ENCODE peak calls at places on chromosomes 12 and 14, in eight cellular contexts. L, P, I, O, D, S, X and Q are unnamed samples.

GRCh38 chr12:3789838-3790237 is 36.9 kb upstream of the CRACR2A start:
- DNase-seq in P (no peak), O (no peak), L (no peak), S (no peak), X (no peak), D (no peak), I (no peak), Q (no peak)

GRCh38 chr14:60856113-60856512 is 121.6 kb downstream of the MNAT1 start:
- DNase-seq in O (no peak), X (no peak), P (no peak), D (no peak), S (no peak), I (no peak), L (no peak), Q (no peak)

GRCh38 chr14:70707138-70708038 is 65.7 kb downstream of the TTC9 start:
- DNase-seq in D (peak), L (no peak), S (peak), I (no peak), X (peak), P (peak), O (peak), Q (peak)

GRCh38 chr14:103418508-103418818 is 33.2 kb downstream of the MARK3 start:
- DNase-seq in L (no peak), D (peak), X (no peak), S (peak), O (no peak), P (peak), I (no peak), Q (no peak)

GRCh38 chr14:53055003-53055402 is 98.1 kb downstream of the DDHD1 start:
- DNase-seq in D (no peak), L (no peak), P (peak), X (peak), I (no peak), S (no peak), O (no peak), Q (no peak)

GRCh38 chr14:50955373-50956043 is 11.2 kb upstream of the PYGL start:
- DNase-seq in D (peak), S (peak), X (peak), L (no peak), I (peak), O (peak), P (peak), Q (peak)

GRCh38 chr12:21183721-21184275 is 52.8 kb downstream of the SLCO1B1 start:
- DNase-seq in L (no peak), I (no peak), S (no peak), X (no peak), D (no peak), O (no peak), P (no peak), Q (no peak)

GRCh38 chr12:129257526-129257925 is 404.2 kb downstream of the GLT1D1 start:
- DNase-seq in D (no peak), I (no peak), O (no peak), S (no peak), L (no peak), P (no peak), X (no peak), Q (no peak)

GRCh38 chr14:79584679-79585078 is 626.6 kb downstream of the DIO2 start:
- DNase-seq in X (no peak), I (no peak), O (peak), S (peak), D (no peak), L (no peak), P (peak), Q (no peak)

GRCh38 chr14:104805326-104805678 is 4.4 kb downstream of the ZBTB42 start:
- DNase-seq in D (peak), I (no peak), O (no peak), S (peak), L (peak), X (peak), P (peak), Q (no peak)

GRCh38 chr12:131561891-131562684 is 148.8 kb upstream of the SFSWAP start:
- DNase-seq in I (no peak), D (no peak), X (no peak), O (no peak), P (no peak), S (no peak), L (no peak), Q (no peak)

GRCh38 chr12:57477710-57478681 is 1.7 kb downstream of the ARHGAP9 start:
- DNase-seq in X (no peak), O (peak), D (peak), P (peak), I (no peak), S (no peak), L (no peak), Q (no peak)

GRCh38 chr14:30193791-30194407 is 266.3 kb upstream of the PRKD1 start:
- DNase-seq in L (no peak), D (no peak), O (no peak), I (no peak), S (no peak), X (no peak), P (peak), Q (no peak)

GRCh38 chr12:131536766-131537165 is 174.1 kb upstream of the SFSWAP start:
- DNase-seq in P (no peak), O (no peak), X (no peak), L (no peak), D (no peak), I (no peak), S (no peak), Q (no peak)

GRCh38 chr14:104084251-104085002 is 1.1 kb upstream of the ASPG start:
- DNase-seq in X (no peak), P (no peak), O (peak), S (peak), L (peak), I (no peak), D (no peak), Q (no peak)

GRCh38 chr12:101829639-101830390 is 944 bp downstream of the GNPTAB start:
- DNase-seq in L (peak), S (no peak), D (peak), P (no peak), O (no peak), X (no peak), I (no peak), Q (no peak)

GRCh38 chr14:22886500-22887259 is 3.7 kb downstream of the REM2 start:
- DNase-seq in D (peak), I (peak), P (peak), O (peak), S (peak), X (peak), L (peak), Q (peak)

GRCh38 chr12:117091758-117092510 is 7.3 kb downstream of the TESC start:
- DNase-seq in L (no peak), P (no peak), D (no peak), I (no peak), S (peak), O (no peak), X (no peak), Q (no peak)

GRCh38 chr12:28963554-28963953 is 185.5 kb upstream of the FAR2 start:
- DNase-seq in S (no peak), X (peak), D (no peak), P (peak), O (no peak), L (no peak), I (no peak), Q (no peak)

GRCh38 chr12:93982847-93983315 is 165.5 kb upstream of the PLXNC1 start:
- DNase-seq in P (peak), D (no peak), I (no peak), X (no peak), O (no peak), L (no peak), S (no peak), Q (no peak)

GRCh38 chr12:8698132-8698829 is 490 bp downstream of the RIMKLB start:
- DNase-seq in O (peak), D (peak), S (peak), X (no peak), L (peak), P (peak), I (peak), Q (peak)

GRCh38 chr14:64604854-64605253 is 55.1 kb downstream of the PPP1R36 start:
- DNase-seq in P (no peak), X (no peak), O (no peak), I (peak), L (no peak), D (no peak), S (no peak), Q (no peak)

GRCh38 chr12:132840536-132840935 is 11.9 kb upstream of the GOLGA3 start:
- DNase-seq in X (no peak), I (no peak), P (no peak), D (no peak), L (no peak), S (no peak), O (no peak), Q (no peak)

GRCh38 chr12:124740691-124741137 is 123.0 kb downstream of the SCARB1 start:
- DNase-seq in D (peak), X (peak), S (no peak), P (peak), O (peak), I (no peak), L (peak), Q (no peak)

GRCh38 chr14:35412281-35413057 is 7.9 kb upstream of the NFKBIA start:
- DNase-seq in L (no peak), X (no peak), I (no peak), D (no peak), S (no peak), P (no peak), O (no peak), Q (no peak)

GRCh38 chr14:100826371-100827139 is 637 bp downstream of the MEG3 start:
- DNase-seq in I (no peak), L (no peak), X (no peak), O (no peak), P (no peak), S (no peak), D (no peak), Q (no peak)

GRCh38 chr12:103444983-103445382 is 50.8 kb downstream of the C12orf42 start:
- DNase-seq in P (no peak), O (no peak), D (no peak), S (no peak), I (no peak), L (no peak), X (no peak), Q (no peak)

GRCh38 chr12:103442822-103443221 is 52.9 kb downstream of the C12orf42 start:
- DNase-seq in X (no peak), O (no peak), L (no peak), S (no peak), I (no peak), P (no peak), D (no peak), Q (no peak)

GRCh38 chr12:103442187-103442564 is 53.6 kb downstream of the C12orf42 start:
- DNase-seq in I (no peak), O (no peak), L (no peak), D (no peak), X (no peak), S (no peak), P (no peak), Q (no peak)

GRCh38 chr12:103441437-103442186 is 54.2 kb downstream of the C12orf42 start:
- DNase-seq in I (no peak), L (no peak), S (no peak), P (no peak), D (no peak), X (no peak), O (no peak), Q (no peak)
- TF ChIP-seq POLR2A in I (no peak), L (no peak), S (no peak), P (no peak), D (no peak), X (no peak), O (no peak), Q (no peak)

GRCh38 chr12:119835068-119835467 is 42.1 kb downstream of the CIT start:
- DNase-seq in L (no peak), X (no peak), D (no peak), I (no peak), P (peak), S (no peak), O (no peak), Q (no peak)
- TF ChIP-seq CTCF in L (no peak), X (no peak), D (no peak), I (no peak), P (peak), S (no peak), O (no peak), Q (no peak)

DNA sequence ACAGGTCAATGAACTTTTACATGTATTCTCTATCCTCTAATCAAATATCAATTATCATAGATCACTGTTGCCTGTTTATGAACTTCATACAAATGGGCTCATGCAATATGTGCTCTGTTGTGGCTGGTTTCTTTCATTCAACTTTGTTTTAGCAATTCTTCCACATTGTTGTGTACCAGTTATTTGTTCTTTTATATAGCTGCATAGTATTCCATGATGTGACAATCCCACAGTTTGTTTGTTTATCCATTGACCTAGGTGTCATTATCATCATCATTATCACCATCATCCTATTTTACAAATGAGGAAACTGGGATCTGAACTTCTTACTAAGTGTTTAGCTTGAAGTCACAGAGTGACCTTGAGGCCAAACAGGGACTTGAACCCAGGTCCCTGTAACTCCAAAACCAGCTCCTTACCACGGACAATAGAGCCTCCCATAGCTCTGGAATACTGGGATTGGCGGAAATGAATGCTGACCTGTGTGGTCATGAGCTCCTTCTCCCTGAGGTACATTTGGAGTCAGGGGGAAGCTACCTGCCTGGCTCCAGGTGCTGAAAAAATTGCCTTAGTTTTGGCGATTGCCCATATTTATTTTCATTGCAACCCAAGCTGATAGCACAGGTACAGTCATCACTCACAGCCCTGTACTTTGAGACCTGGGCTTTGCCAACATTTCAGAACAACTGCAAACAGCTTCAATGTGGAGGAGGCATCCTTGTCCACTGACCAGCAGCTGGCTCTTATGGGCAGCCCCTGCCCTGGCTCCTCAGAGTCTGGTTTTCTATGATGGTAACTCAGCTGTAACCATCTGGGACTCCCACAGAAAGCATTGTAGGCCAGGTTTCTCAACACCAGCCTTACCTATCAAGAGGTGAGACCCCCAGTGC is 9.2 kb downstream of the ZFP36L1 start:
- DNase-seq in L (peak), S (peak), O (peak), X (no peak), D (peak), P (no peak), I (no peak), Q (peak)
- TF ChIP-seq POLR2A in L (no peak), S (peak), O (no peak), X (no peak), D (no peak), P (no peak), I (no peak), Q (no peak)

DNA sequence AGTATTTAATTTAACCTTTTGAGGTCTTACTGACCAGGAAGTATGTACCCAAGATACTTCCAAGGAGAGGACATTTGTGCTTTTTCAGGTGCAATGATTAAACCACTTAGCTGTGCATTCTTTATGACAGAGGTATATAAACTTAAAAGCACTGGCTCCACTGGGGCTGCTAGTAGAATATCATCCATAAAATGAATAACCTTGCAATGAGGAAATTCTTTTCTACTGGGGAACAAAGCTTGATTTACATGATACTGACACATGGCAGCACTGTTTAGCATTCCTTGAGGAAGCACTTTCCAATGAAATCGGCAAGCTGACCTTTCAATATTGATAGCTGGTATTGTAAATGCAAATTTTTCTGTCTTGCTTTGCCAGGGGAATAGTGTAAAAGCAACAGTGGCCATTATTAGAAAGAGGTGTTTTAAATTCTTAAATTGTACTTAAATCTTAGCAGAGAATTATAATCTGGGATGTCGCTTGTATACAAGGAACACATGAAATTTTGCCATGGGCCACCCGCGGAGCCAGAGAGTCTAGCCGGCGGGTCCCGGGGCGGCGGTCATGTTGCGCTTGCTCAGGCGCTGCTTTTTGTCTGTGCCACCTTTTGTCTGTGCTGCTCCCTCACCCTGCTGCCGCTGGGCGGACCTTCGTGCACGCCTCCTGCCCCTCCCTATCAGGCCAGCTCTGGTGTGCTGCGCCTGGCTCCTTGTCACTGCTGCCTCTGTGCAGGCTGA is 20.9 kb upstream of the BLTP3B start:
- DNase-seq in D (peak), O (peak), I (peak), S (peak), X (peak), P (peak), L (peak), Q (peak)
- TF ChIP-seq CTCF in D (peak), O (peak), I (no peak), S (peak), X (no peak), P (peak), L (no peak), Q (no peak)

GRCh38 chr14:55059333-55059732 is 7.9 kb downstream of the MAPK1IP1L start:
- DNase-seq in O (no peak), P (no peak), L (no peak), X (no peak), I (no peak), S (no peak), D (no peak), Q (no peak)
- TF ChIP-seq POLR2A in O (no peak), P (no peak), L (no peak), X (no peak), I (no peak), S (no peak), D (no peak), Q (no peak)

GRCh38 chr12:120183211-120183631 is 11.3 kb downstream of the GCN1 start:
- DNase-seq in L (no peak), S (no peak), X (no peak), D (no peak), O (no peak), P (peak), I (no peak), Q (peak)

GRCh38 chr12:120180975-120181374 is 13.5 kb downstream of the GCN1 start:
- DNase-seq in D (no peak), L (no peak), P (no peak), O (no peak), I (no peak), X (no peak), S (no peak), Q (no peak)

GRCh38 chr12:120186654-120187053 is 7.9 kb downstream of the GCN1 start:
- DNase-seq in I (no peak), P (no peak), S (no peak), O (no peak), L (no peak), X (no peak), D (no peak), Q (no peak)

GRCh38 chr12:120181991-120182631 is 12.4 kb downstream of the GCN1 start:
- DNase-seq in L (no peak), P (peak), O (peak), X (no peak), I (no peak), D (peak), S (peak), Q (no peak)
- TF ChIP-seq CTCF in L (no peak), P (no peak), O (peak), X (no peak), I (no peak), D (no peak), S (no peak), Q (no peak)